ENCODE peak calls at places on chromosomes 7 and 10, in eight cellular contexts. U is A549, I is epithelial cell of esophagus, K is A673, G is cardiac fibroblast, O is stomach, Q is progenitor cell of endocrine pancreas, J is astrocyte of the spinal cord. S is an unnamed sample.

GRCh38 chr10:78727728-78728127 is 341.0 kb upstream of the ZMIZ1 start:
- DNase-seq in U (no peak), I (no peak), K (no peak), G (no peak), O (no peak), Q (no peak), J (no peak), S (no peak)

GRCh38 chr10:122949296-122949695 is 4.7 kb downstream of the C10orf88 start:
- DNase-seq in U (no peak), I (peak; percentile 40), K (no peak), G (no peak), O (no peak), Q (no peak), J (no peak), S (no peak)

GRCh38 chr7:8443871-8444756 is 10.7 kb downstream of the NXPH1 start:
- DNase-seq in U (peak; percentile 18), I (no peak), K (no peak), G (no peak), O (no peak), Q (no peak), J (no peak), S (no peak)

GRCh38 chr10:132225849-132226205 is 39.1 kb downstream of the DPYSL4 start:
- DNase-seq in U (no peak), I (no peak), K (no peak), G (no peak), O (no peak), Q (no peak), J (no peak), S (no peak)

GRCh38 chr7:28315565-28316420 is 96.5 kb upstream of the CREB5 start:
- DNase-seq in U (no peak), I (peak; percentile 62), K (no peak), G (peak; percentile 38), O (no peak), Q (no peak), J (peak; percentile 56), S (no peak)

GRCh38 chr10:50291261-50291850 is 40.0 kb upstream of the ASAH2 start:
- DNase-seq in U (no peak), I (peak; percentile 35), K (no peak), G (peak; percentile 41), O (no peak), Q (no peak), J (peak; percentile 43), S (no peak)

GRCh38 chr7:32115831-32116230 is 45.6 kb upstream of the PDE1C start:
- DNase-seq in U (no peak), I (no peak), K (no peak), G (no peak), O (no peak), Q (no peak), J (peak; percentile 57), S (no peak)

GRCh38 chr10:99172130-99172738 is 63.4 kb downstream of the HPSE2 start:
- DNase-seq in U (peak; percentile 60), I (peak; percentile 63), K (peak; percentile 67), G (peak; percentile 30), O (no peak), Q (peak; percentile 18), J (peak; percentile 8), S (peak; percentile 7)

GRCh38 chr7:121960678-121961461 is 87.9 kb downstream of the PTPRZ1 start:
- DNase-seq in U (peak; percentile 4), I (peak; percentile 96), K (peak; percentile 33), G (peak; percentile 56), O (no peak), Q (no peak), J (peak; percentile 78), S (no peak)

GRCh38 chr7:3520206-3520605 is 219.2 kb downstream of the SDK1 start:
- DNase-seq in U (no peak), I (no peak), K (no peak), G (no peak), O (no peak), Q (no peak), J (no peak), S (no peak)

DNA sequence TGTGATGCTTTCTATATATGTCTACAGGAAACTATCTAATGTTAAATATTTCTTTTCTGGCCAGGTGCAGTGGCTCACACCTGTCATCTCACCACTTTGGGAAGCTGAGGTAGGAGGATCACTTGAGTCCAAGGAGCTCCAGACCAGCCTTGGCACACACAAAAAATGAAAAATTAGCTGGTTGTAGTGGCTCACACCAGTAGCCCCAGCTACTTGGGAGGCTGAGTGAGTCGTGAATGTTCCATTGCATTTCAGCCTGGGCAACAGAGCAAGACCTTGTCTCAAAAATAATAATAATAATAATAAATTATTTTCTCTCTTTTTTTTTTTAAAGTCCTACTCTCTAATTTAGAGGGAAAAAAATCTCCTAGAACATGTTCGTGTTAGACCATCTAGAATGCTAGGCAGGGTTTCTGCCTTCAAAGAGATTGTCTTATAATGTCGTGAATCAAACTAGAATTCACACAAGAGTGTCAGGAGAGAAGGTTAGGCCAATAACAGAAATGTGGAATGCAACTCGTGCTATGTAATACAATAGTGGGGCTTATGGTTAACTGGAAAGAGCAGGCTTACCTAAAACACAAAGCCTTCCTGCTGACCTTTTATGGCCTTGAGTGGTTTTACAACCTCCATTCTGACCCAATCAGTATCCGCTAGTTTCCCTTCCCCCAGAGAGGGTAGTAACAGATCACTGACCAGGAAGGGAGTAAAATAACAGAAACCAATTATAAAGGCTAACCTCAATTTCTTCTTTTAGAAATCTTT is 46.3 kb downstream of the MYOF start:
- DNase-seq in U (peak; percentile 77), I (no peak), K (no peak), G (peak; percentile 89), O (no peak), Q (no peak), J (peak; percentile 80), S (no peak)
- TF ChIP-seq CTCF in U (no peak), I (no peak), K (no peak), G (no peak), O (no peak), Q (no peak), J (no peak), S (no peak)

GRCh38 chr10:4763513-4763912 is 62.5 kb upstream of the AKR1E2 start:
- DNase-seq in U (no peak), I (no peak), K (no peak), G (no peak), O (no peak), Q (no peak), J (no peak), S (no peak)

GRCh38 chr10:4766449-4766848 is 59.6 kb upstream of the AKR1E2 start:
- DNase-seq in U (no peak), I (peak; percentile 21), K (no peak), G (peak; percentile 53), O (no peak), Q (no peak), J (no peak), S (no peak)

GRCh38 chr10:4765428-4765827 is 60.6 kb upstream of the AKR1E2 start:
- DNase-seq in U (no peak), I (no peak), K (no peak), G (peak; percentile 25), O (no peak), Q (no peak), J (peak; percentile 67), S (no peak)

GRCh38 chr10:4767033-4767814 is 58.8 kb upstream of the AKR1E2 start:
- DNase-seq in U (peak; percentile 57), I (peak; percentile 64), K (peak; percentile 80), G (peak; percentile 75), O (no peak), Q (no peak), J (peak; percentile 84), S (peak; percentile 13)

GRCh38 chr10:4763960-4764428 is 62.0 kb upstream of the AKR1E2 start:
- DNase-seq in U (no peak), I (peak; percentile 58), K (no peak), G (peak; percentile 68), O (no peak), Q (no peak), J (peak; percentile 85), S (peak; percentile 3)
- TF ChIP-seq CTCF in U (no peak), I (no peak), K (no peak), G (no peak), O (no peak), Q (no peak), J (peak; percentile 14), S (no peak)

GRCh38 chr7:103573479-103574058 is 127.6 kb upstream of the SLC26A5 start:
- DNase-seq in U (peak; percentile 29), I (peak; percentile 50), K (peak; percentile 45), G (peak; percentile 53), O (no peak), Q (no peak), J (peak; percentile 60), S (no peak)
- TF ChIP-seq CTCF in U (peak; percentile 82), I (peak; percentile 29), K (peak; percentile 64), G (peak; percentile 35), O (peak; percentile 43), Q (peak; percentile 76), J (peak; percentile 33), S (peak; percentile 69)

GRCh38 chr10:29241925-29242324 is 46.9 kb upstream of the LYZL1 start:
- DNase-seq in U (no peak), I (no peak), K (no peak), G (no peak), O (no peak), Q (no peak), J (no peak), S (no peak)

GRCh38 chr10:29244978-29245377 is 43.9 kb upstream of the LYZL1 start:
- DNase-seq in U (no peak), I (no peak), K (no peak), G (no peak), O (no peak), Q (no peak), J (no peak), S (no peak)

GRCh38 chr10:29245476-29245875 is 43.4 kb upstream of the LYZL1 start:
- DNase-seq in U (no peak), I (no peak), K (no peak), G (no peak), O (no peak), Q (no peak), J (no peak), S (no peak)

GRCh38 chr10:29243061-29243460 is 45.8 kb upstream of the LYZL1 start:
- DNase-seq in U (no peak), I (no peak), K (no peak), G (no peak), O (no peak), Q (no peak), J (no peak), S (no peak)

GRCh38 chr10:29243750-29244149 is 45.1 kb upstream of the LYZL1 start:
- DNase-seq in U (peak; percentile 30), I (no peak), K (peak; percentile 44), G (no peak), O (no peak), Q (no peak), J (no peak), S (no peak)
- TF ChIP-seq CTCF in U (peak; percentile 31), I (peak; percentile 23), K (peak; percentile 64), G (peak; percentile 57), O (peak; percentile 15), Q (peak; percentile 35), J (peak; percentile 42), S (peak; percentile 17)